ENCODE peak calls at places on chromosomes 16 and 17, in eight cellular contexts. Z is fibroblast of the aortic adventitia, K is fibroblast of lung, Q is C1 segment of cervical spinal cord, V is aorta, N is gastrocnemius medialis, I is brain microvascular endothelial cell, A is AG10803. O is an unnamed sample.

GRCh38 chr17:57724038-57724728 is 20.9 kb downstream of the CCDC182 start:
- DNase-seq in Z (no peak), K (no peak), Q (no peak), V (no peak), N (no peak), I (no peak), A (no peak), O (no peak)

GRCh38 chr16:11075163-11075562 is 130.8 kb downstream of the CLEC16A start:
- DNase-seq in Z (no peak), K (no peak), Q (no peak), V (peak; percentile 51), N (no peak), I (no peak), A (no peak), O (no peak)

GRCh38 chr17:8015957-8016631 is 13.7 kb downstream of the GUCY2D start:
- DNase-seq in Z (no peak), K (no peak), Q (no peak), V (no peak), N (no peak), I (no peak), A (no peak), O (no peak)

GRCh38 chr16:11003141-11003540 is 58.8 kb downstream of the CLEC16A start:
- DNase-seq in Z (no peak), K (no peak), Q (no peak), V (no peak), N (no peak), I (no peak), A (no peak), O (no peak)

GRCh38 chr16:13453938-13454553 is 465.9 kb upstream of the ERCC4 start:
- DNase-seq in Z (no peak), K (no peak), Q (no peak), V (no peak), N (no peak), I (no peak), A (peak; percentile 42), O (peak; percentile 17)

GRCh38 chr17:48497103-48497502 is 33.7 kb downstream of the HOXB1 start:
- DNase-seq in Z (peak; percentile 38), K (peak; percentile 55), Q (no peak), V (no peak), N (no peak), I (no peak), A (peak; percentile 68), O (no peak)

GRCh38 chr16:65061263-65061662 is 60.6 kb downstream of the CDH11 start:
- DNase-seq in Z (no peak), K (no peak), Q (no peak), V (no peak), N (no peak), I (no peak), A (no peak), O (no peak)

GRCh38 chr17:17388657-17389496 is 85.7 kb downstream of the NT5M start:
- DNase-seq in Z (no peak), K (no peak), Q (no peak), V (peak; percentile 52), N (no peak), I (no peak), A (no peak), O (no peak)

GRCh38 chr17:4920351-4921048 is 11.6 kb upstream of the GP1BA start:
- DNase-seq in Z (peak; percentile 18), K (peak; percentile 50), Q (no peak), V (no peak), N (no peak), I (no peak), A (peak; percentile 66), O (no peak)

GRCh38 chr16:9827062-9827752 is 355.0 kb downstream of the GRIN2A start:
- DNase-seq in Z (no peak), K (no peak), Q (no peak), V (no peak), N (no peak), I (no peak), A (no peak), O (no peak)

GRCh38 chr17:64158411-64158810 is 28.5 kb upstream of the ERN1 start:
- DNase-seq in Z (no peak), K (no peak), Q (no peak), V (no peak), N (no peak), I (no peak), A (no peak), O (no peak)

GRCh38 chr16:67641779-67642708 is 2.9 kb upstream of the CARMIL2 start:
- DNase-seq in Z (peak; percentile 67), K (peak; percentile 40), Q (peak; percentile 26), V (peak; percentile 90), N (peak; percentile 64), I (no peak), A (peak; percentile 61), O (peak; percentile 22)

GRCh38 chr17:19388791-19389190 is 1.8 kb upstream of the MFAP4 start:
- DNase-seq in Z (peak; percentile 54), K (no peak), Q (no peak), V (peak; percentile 47), N (no peak), I (no peak), A (no peak), O (no peak)

GRCh38 chr17:38578641-38579480 is 26.9 kb downstream of the SRCIN1 start:
- DNase-seq in Z (no peak), K (no peak), Q (no peak), V (no peak), N (no peak), I (no peak), A (no peak), O (no peak)

GRCh38 chr16:57993452-57993851 is 7.0 kb downstream of the ZNF319 start:
- DNase-seq in Z (no peak), K (no peak), Q (no peak), V (no peak), N (no peak), I (no peak), A (no peak), O (no peak)

GRCh38 chr17:74773871-74774286 is 2.3 kb downstream of the NAT9 start:
- DNase-seq in Z (peak; percentile 33), K (no peak), Q (no peak), V (no peak), N (no peak), I (peak; percentile 63), A (peak; percentile 65), O (no peak)

GRCh38 chr17:6910987-6911603 is 79.6 kb upstream of the TEKT1 start:
- DNase-seq in Z (peak; percentile 71), K (peak; percentile 71), Q (no peak), V (no peak), N (no peak), I (peak; percentile 18), A (peak; percentile 55), O (peak; percentile 45)

GRCh38 chr16:81480856-81481821 is 36.5 kb downstream of the CMIP start:
- DNase-seq in Z (no peak), K (peak; percentile 28), Q (no peak), V (no peak), N (peak; percentile 35), I (peak; percentile 48), A (peak; percentile 50), O (no peak)

GRCh38 chr17:8896087-8896486 is 28.6 kb upstream of the PIK3R6 start:
- DNase-seq in Z (no peak), K (no peak), Q (no peak), V (no peak), N (no peak), I (no peak), A (no peak), O (no peak)

GRCh38 chr16:86498155-86498651 is 12.1 kb upstream of the FOXF1 start:
- DNase-seq in Z (no peak), K (peak; percentile 34), Q (no peak), V (peak; percentile 69), N (no peak), I (no peak), A (no peak), O (no peak)

GRCh38 chr17:6463616-6464445 is 19.6 kb downstream of the PIMREG start:
- DNase-seq in Z (no peak), K (no peak), Q (no peak), V (no peak), N (no peak), I (no peak), A (no peak), O (no peak)

GRCh38 chr16:68737730-68738590 is 868 bp downstream of the CDH1 start:
- DNase-seq in Z (no peak), K (no peak), Q (no peak), V (no peak), N (no peak), I (no peak), A (no peak), O (no peak)

GRCh38 chr16:854808-855410 is 54.4 kb upstream of the GNG13 start:
- DNase-seq in Z (no peak), K (no peak), Q (no peak), V (no peak), N (no peak), I (no peak), A (no peak), O (no peak)

GRCh38 chr17:61405047-61405685 is 5.5 kb downstream of the TBX2 start:
- DNase-seq in Z (no peak), K (peak; percentile 50), Q (no peak), V (peak; percentile 66), N (no peak), I (no peak), A (no peak), O (no peak)

GRCh38 chr17:6323626-6324356 is 111.1 kb downstream of the AIPL1 start:
- DNase-seq in Z (no peak), K (no peak), Q (no peak), V (no peak), N (no peak), I (no peak), A (no peak), O (no peak)

GRCh38 chr17:47717845-47718621 is 15.0 kb upstream of the TBX21 start:
- DNase-seq in Z (no peak), K (no peak), Q (no peak), V (no peak), N (no peak), I (no peak), A (peak; percentile 9), O (no peak)

GRCh38 chr16:5678371-5678770 is 580.8 kb upstream of the EEF2KMT start:
- DNase-seq in Z (no peak), K (no peak), Q (no peak), V (no peak), N (no peak), I (no peak), A (no peak), O (no peak)

GRCh38 chr17:74610108-74610507 is 13.4 kb downstream of the CD300E start:
- DNase-seq in Z (no peak), K (no peak), Q (no peak), V (no peak), N (no peak), I (no peak), A (no peak), O (no peak)

GRCh38 chr16:69932228-69932627 is 18.9 kb upstream of the CLEC18A start:
- DNase-seq in Z (no peak), K (no peak), Q (no peak), V (no peak), N (no peak), I (no peak), A (no peak), O (no peak)

GRCh38 chr17:5281814-5282638 is at the start of gene RABEP1:
- DNase-seq in Z (peak; percentile 88), K (peak; percentile 90), Q (peak; percentile 88), V (peak; percentile 98), N (peak; percentile 85), I (peak; percentile 81), A (peak; percentile 91), O (peak; percentile 81)

GRCh38 chr17:43531955-43532354 is 14.2 kb downstream of the ETV4 start:
- DNase-seq in Z (no peak), K (no peak), Q (no peak), V (peak; percentile 13), N (no peak), I (no peak), A (no peak), O (no peak)